ENCODE peak calls at places on chromosomes 13 and 19, in eight cellular contexts. T is body of pancreas; F is mammary epithelial cell; Q is BE2C; B is CD8-positive, alpha-beta memory T cell; S is CD8-positive, alpha-beta T cell; X is left lung; P is astrocyte. J is an unnamed sample.

GRCh38 chr19:44856438-44857083 is 10.5 kb downstream of the NECTIN2 start:
- DNase-seq in T (peak; percentile 48), F (no peak), Q (no peak), B (no peak), S (no peak), X (peak; percentile 40), P (peak; percentile 54), J (no peak)

GRCh38 chr13:36915891-36916640 is 4.0 kb downstream of the SMAD9 start:
- DNase-seq in T (no peak), F (no peak), Q (peak; percentile 52), B (no peak), S (no peak), X (no peak), P (no peak), J (no peak)

GRCh38 chr13:24905242-24905641 is 141.3 kb downstream of the RNF17 start:
- DNase-seq in T (no peak), F (peak; percentile 27), Q (no peak), B (no peak), S (no peak), X (no peak), P (no peak), J (no peak)

GRCh38 chr19:1839658-1840540 is 8.4 kb downstream of the REXO1 start:
- DNase-seq in T (no peak), F (no peak), Q (no peak), B (no peak), S (no peak), X (no peak), P (no peak), J (no peak)

GRCh38 chr19:3039641-3040077 is 10.6 kb upstream of the TLE2 start:
- DNase-seq in T (peak; percentile 68), F (no peak), Q (no peak), B (no peak), S (no peak), X (no peak), P (no peak), J (no peak)

GRCh38 chr13:43529796-43530195 is 257.0 kb downstream of the ENOX1 start:
- DNase-seq in T (no peak), F (peak; percentile 62), Q (no peak), B (no peak), S (no peak), X (no peak), P (no peak), J (no peak)

GRCh38 chr19:38361633-38362075 is 12.7 kb upstream of the PSMD8 start:
- DNase-seq in T (peak; percentile 83), F (peak; percentile 81), Q (peak; percentile 87), B (peak; percentile 46), S (peak; percentile 60), X (peak; percentile 87), P (peak; percentile 59), J (peak; percentile 90)

GRCh38 chr19:30341646-30342201 is 30.5 kb upstream of the ZNF536 start:
- DNase-seq in T (no peak), F (no peak), Q (no peak), B (no peak), S (no peak), X (no peak), P (no peak), J (no peak)

GRCh38 chr19:40745402-40745780 is 4.9 kb downstream of the ACTMAP start:
- DNase-seq in T (no peak), F (no peak), Q (no peak), B (no peak), S (no peak), X (no peak), P (peak; percentile 39), J (no peak)

GRCh38 chr19:47609885-47610545 is 1.1 kb downstream of the BICRA start:
- DNase-seq in T (peak; percentile 38), F (peak; percentile 30), Q (peak; percentile 75), B (peak; percentile 32), S (peak; percentile 68), X (peak; percentile 47), P (peak; percentile 16), J (peak; percentile 65)

GRCh38 chr13:34143637-34144036 is 325.7 kb downstream of the RFC3 start:
- DNase-seq in T (no peak), F (no peak), Q (no peak), B (no peak), S (no peak), X (no peak), P (no peak), J (no peak)

GRCh38 chr19:1663854-1664253 is 11.4 kb upstream of the TCF3 start:
- DNase-seq in T (no peak), F (no peak), Q (no peak), B (no peak), S (no peak), X (no peak), P (no peak), J (no peak)

GRCh38 chr13:39538826-39539555 is 64.0 kb downstream of the LHFPL6 start:
- DNase-seq in T (no peak), F (no peak), Q (no peak), B (no peak), S (no peak), X (no peak), P (peak; percentile 75), J (no peak)

GRCh38 chr13:48533986-48534600 is 1.2 kb upstream of the RCBTB2 start:
- DNase-seq in T (no peak), F (no peak), Q (no peak), B (no peak), S (no peak), X (no peak), P (no peak), J (no peak)

GRCh38 chr19:45769821-45770191 is 754 bp upstream of the SIX5 start:
- DNase-seq in T (peak; percentile 60), F (peak; percentile 47), Q (no peak), B (peak; percentile 57), S (no peak), X (peak; percentile 55), P (no peak), J (no peak)

GRCh38 chr13:23750383-23751121 is 138.6 kb downstream of the MIPEP start:
- DNase-seq in T (no peak), F (no peak), Q (no peak), B (no peak), S (no peak), X (no peak), P (peak; percentile 49), J (no peak)

GRCh38 chr19:1837625-1838105 is 10.6 kb downstream of the REXO1 start:
- DNase-seq in T (no peak), F (no peak), Q (peak; percentile 77), B (peak; percentile 52), S (peak; percentile 60), X (no peak), P (no peak), J (no peak)

DNA sequence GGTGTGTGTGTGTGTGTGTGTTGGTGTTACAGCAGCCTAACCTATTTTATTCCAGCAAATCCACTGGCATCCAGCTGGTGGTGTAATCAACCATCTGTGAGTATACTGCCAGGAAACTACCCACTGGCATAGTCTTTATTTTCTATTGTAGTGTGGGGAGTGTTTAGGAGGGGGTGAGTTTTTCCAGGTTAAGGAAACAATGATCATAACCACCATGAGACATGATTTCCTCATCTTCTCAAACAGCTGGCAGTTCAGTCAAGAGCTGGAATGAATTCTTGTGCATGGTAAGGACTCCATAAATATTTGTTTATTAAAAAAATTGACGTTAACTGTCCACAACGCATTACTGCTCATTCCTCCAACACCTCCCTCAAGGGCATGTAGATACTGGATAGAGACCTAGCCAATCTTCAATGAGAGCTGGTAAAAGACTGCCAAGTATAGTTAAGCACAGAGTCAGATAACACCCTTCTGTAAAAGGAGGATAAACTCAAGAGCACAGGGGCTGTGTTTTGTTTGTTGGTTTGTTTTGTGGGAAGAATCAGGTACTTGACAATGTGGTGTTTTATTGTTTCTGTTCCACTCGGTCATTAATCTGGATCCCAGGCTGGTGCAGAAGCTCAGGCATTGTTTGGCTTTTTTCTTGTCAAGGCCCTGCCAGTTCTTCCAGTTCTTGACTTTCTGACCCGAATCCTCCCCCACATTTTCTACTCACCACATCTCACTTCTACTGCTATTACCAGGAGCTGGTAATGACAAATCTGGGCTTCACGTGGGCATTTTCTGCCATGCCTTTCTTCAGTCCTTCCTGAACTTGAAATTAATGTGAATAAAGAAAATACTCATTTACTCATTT is 31.6 kb upstream of the SLC46A3 start:
- DNase-seq in T (no peak), F (peak; percentile 17), Q (no peak), B (no peak), S (no peak), X (no peak), P (no peak), J (no peak)
- H3K4me1 ChIP-seq in T (peaks cover 3% of the 10 kb centered on the region), F (peaks cover 12% of the 10 kb centered on the region), Q (no peaks in the 10 kb centered on the region), B (peaks cover 11% of the 10 kb centered on the region), S (peaks cover 8% of the 10 kb centered on the region), X (peaks cover 6% of the 10 kb centered on the region), P (no peaks in the 10 kb centered on the region), J (peaks cover 14% of the 10 kb centered on the region)

GRCh38 chr13:78602561-78603239 is 652 bp downstream of the POU4F1 start:
- DNase-seq in T (no peak), F (no peak), Q (no peak), B (no peak), S (no peak), X (no peak), P (no peak), J (no peak)
- H3K27me3 ChIP-seq in T (peaks cover 82% of the 10 kb centered on the region), F (peaks cover 83% of the 10 kb centered on the region), Q (peaks cover 97% of the 10 kb centered on the region), B (peaks cover 91% of the 10 kb centered on the region), S (peaks cover 68% of the 10 kb centered on the region), X (peaks cover 94% of the 10 kb centered on the region), P (peaks cover 92% of the 10 kb centered on the region), J (peaks cover 25% of the 10 kb centered on the region)

GRCh38 chr13:97285221-97285955 is 63.3 kb downstream of the MBNL2 start:
- DNase-seq in T (no peak), F (no peak), Q (no peak), B (no peak), S (no peak), X (no peak), P (no peak), J (no peak)

GRCh38 chr13:97287047-97287383 is 64.9 kb downstream of the MBNL2 start:
- DNase-seq in T (no peak), F (no peak), Q (no peak), B (no peak), S (no peak), X (no peak), P (no peak), J (no peak)

GRCh38 chr13:97288486-97288900 is 66.4 kb downstream of the MBNL2 start:
- DNase-seq in T (no peak), F (no peak), Q (no peak), B (no peak), S (no peak), X (no peak), P (no peak), J (no peak)

GRCh38 chr13:97286317-97287046 is 64.3 kb downstream of the MBNL2 start:
- DNase-seq in T (no peak), F (no peak), Q (no peak), B (no peak), S (no peak), X (no peak), P (no peak), J (no peak)

GRCh38 chr13:97289514-97290298 is 67.6 kb downstream of the MBNL2 start:
- DNase-seq in T (no peak), F (no peak), Q (no peak), B (no peak), S (no peak), X (no peak), P (no peak), J (no peak)
- H3K4me1 ChIP-seq in T (peaks cover 20% of the 10 kb centered on the region), F (peaks cover 16% of the 10 kb centered on the region), Q (peaks cover 8% of the 10 kb centered on the region), B (peaks cover 3% of the 10 kb centered on the region), S (no peaks in the 10 kb centered on the region), X (no peaks in the 10 kb centered on the region), P (peaks cover 11% of the 10 kb centered on the region), J (no peaks in the 10 kb centered on the region)

DNA sequence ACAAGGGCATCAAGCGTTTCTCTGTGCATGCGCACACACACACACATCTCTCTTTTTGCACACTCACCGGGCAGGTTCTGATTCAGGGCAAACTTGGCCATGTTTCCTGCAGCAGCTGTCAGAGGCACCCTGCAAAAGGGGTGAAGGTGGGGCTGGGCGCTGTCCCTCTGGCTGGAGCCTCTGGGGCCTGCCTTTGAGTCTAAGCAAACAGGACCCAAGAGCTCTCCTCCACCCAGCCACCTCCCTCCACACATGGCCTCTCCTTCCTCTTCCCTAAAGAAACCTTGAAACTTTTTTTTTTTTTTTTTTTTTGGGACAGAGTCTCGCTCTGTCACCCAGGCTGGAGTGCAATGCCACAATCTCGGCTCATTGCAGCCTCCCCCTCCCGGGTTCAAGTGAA is 5.3 kb downstream of the KANK3 start:
- DNase-seq in T (no peak), F (no peak), Q (no peak), B (no peak), S (no peak), X (no peak), P (no peak), J (no peak)
- H3K27me3 ChIP-seq in T (peaks cover 20% of the 10 kb centered on the region), F (no peaks in the 10 kb centered on the region), Q (peaks cover 86% of the 10 kb centered on the region), B (peaks cover 6% of the 10 kb centered on the region), S (no peaks in the 10 kb centered on the region), X (peaks cover 24% of the 10 kb centered on the region), P (peaks cover 34% of the 10 kb centered on the region), J (peaks cover 17% of the 10 kb centered on the region)

J was measured in HAP-1.